ENCODE peak calls at places on chromosomes 16 and 17, in seven cellular contexts. O is transverse colon, D is HL-60, W is sigmoid colon, B is psoas muscle, C is stomach, L is PC-9. R is an unnamed sample.
A peak's percentile ranks its signal among the peaks of the same experiment; 100 is the strongest.

GRCh38 chr17:30117548-30118155 is 1.0 kb downstream of the NSRP1 start:
- DNase-seq in O (no peak), D (no peak), W (no peak), B (no peak), C (no peak), L (no peak), R (no peak)

GRCh38 chr17:48139948-48140347 is 32.4 kb downstream of the SNX11 start:
- DNase-seq in O (no peak), D (peak; percentile 75), W (no peak), B (no peak), C (no peak), L (no peak), R (no peak)

GRCh38 chr17:76402711-76403110 is 18.3 kb downstream of the SPHK1 start:
- DNase-seq in O (no peak), D (no peak), W (no peak), B (no peak), C (no peak), L (no peak), R (no peak)

GRCh38 chr16:681746-682427 is 1.7 kb downstream of the STUB1 start:
- DNase-seq in O (no peak), D (no peak), W (no peak), B (no peak), C (no peak), L (no peak), R (no peak)

GRCh38 chr17:57900991-57901743 is 51.3 kb upstream of the MRPS23 start:
- DNase-seq in O (peak; percentile 41), D (no peak), W (no peak), B (no peak), C (peak; percentile 75), L (peak; percentile 65), R (no peak)

GRCh38 chr16:57026778-57027062 is 37.4 kb downstream of the NLRC5 start:
- DNase-seq in O (no peak), D (no peak), W (no peak), B (no peak), C (no peak), L (no peak), R (no peak)

GRCh38 chr17:65888649-65889048 is 303.3 kb downstream of the CEP112 start:
- DNase-seq in O (no peak), D (no peak), W (no peak), B (no peak), C (no peak), L (no peak), R (no peak)

GRCh38 chr16:13343981-13344380 is 442.6 kb downstream of the SHISA9 start:
- DNase-seq in O (no peak), D (no peak), W (no peak), B (no peak), C (no peak), L (no peak), R (peak; percentile 47)

GRCh38 chr17:28078443-28079229 is 36.2 kb downstream of the NLK start:
- DNase-seq in O (no peak), D (no peak), W (no peak), B (no peak), C (no peak), L (no peak), R (no peak)

GRCh38 chr17:49387374-49388289 is 25.6 kb upstream of the ZNF652 start:
- DNase-seq in O (no peak), D (no peak), W (no peak), B (no peak), C (no peak), L (no peak), R (no peak)

GRCh38 chr17:75693500-75694481 is 26.7 kb downstream of the SAP30BP start:
- DNase-seq in O (peak; percentile 63), D (no peak), W (peak; percentile 96), B (peak; percentile 78), C (no peak), L (no peak), R (no peak)

GRCh38 chr16:86524029-86524428 is 13.7 kb downstream of the FOXF1 start:
- DNase-seq in O (no peak), D (no peak), W (peak; percentile 56), B (no peak), C (no peak), L (no peak), R (no peak)

GRCh38 chr16:52318259-52319008 is 228.5 kb downstream of the TOX3 start:
- DNase-seq in O (no peak), D (no peak), W (no peak), B (no peak), C (no peak), L (no peak), R (no peak)

GRCh38 chr17:5281814-5282638 is at the start of gene RABEP1:
- DNase-seq in O (peak; percentile 95), D (peak; percentile 78), W (peak; percentile 97), B (peak; percentile 95), C (peak; percentile 93), L (peak; percentile 94), R (no peak)

GRCh38 chr16:19114359-19115147 is 789 bp downstream of the ITPRIPL2 start:
- DNase-seq in O (peak; percentile 69), D (no peak), W (peak; percentile 87), B (peak; percentile 73), C (peak; percentile 61), L (peak; percentile 63), R (no peak)

GRCh38 chr16:6482861-6483530 is 849.6 kb upstream of the RBFOX1 start:
- DNase-seq in O (no peak), D (no peak), W (no peak), B (no peak), C (no peak), L (no peak), R (no peak)

GRCh38 chr16:53132406-53132805 is 77.6 kb downstream of the CHD9 start:
- DNase-seq in O (no peak), D (no peak), W (no peak), B (no peak), C (no peak), L (no peak), R (no peak)

GRCh38 chr17:2174048-2174447 is 119.1 kb downstream of the HIC1 start:
- DNase-seq in O (no peak), D (no peak), W (peak; percentile 41), B (no peak), C (no peak), L (no peak), R (no peak)

GRCh38 chr17:2171725-2172446 is 117.0 kb downstream of the HIC1 start:
- DNase-seq in O (peak; percentile 60), D (no peak), W (peak; percentile 96), B (peak; percentile 65), C (peak; percentile 74), L (no peak), R (no peak)

GRCh38 chr17:2172447-2172938 is 117.6 kb downstream of the HIC1 start:
- DNase-seq in O (no peak), D (no peak), W (peak; percentile 74), B (peak; percentile 31), C (no peak), L (no peak), R (no peak)

GRCh38 chr17:2173005-2173404 is 118.1 kb downstream of the HIC1 start:
- DNase-seq in O (no peak), D (no peak), W (peak; percentile 72), B (peak; percentile 44), C (no peak), L (no peak), R (no peak)

GRCh38 chr17:2170023-2170422 is 115.1 kb downstream of the HIC1 start:
- DNase-seq in O (peak; percentile 39), D (no peak), W (peak; percentile 35), B (no peak), C (no peak), L (peak; percentile 22), R (no peak)
- TF ChIP-seq CTCF in O (peak; percentile 11), D (no peak), W (no peak), B (no peak), C (no peak), L (peak; percentile 57), R (peak; percentile 18)

GRCh38 chr17:71022758-71023157 is 853.4 kb downstream of the KCNJ2 start:
- DNase-seq in O (no peak), D (no peak), W (no peak), B (no peak), C (no peak), L (no peak), R (no peak)
- H3K4me3 ChIP-seq in O (no peak overlapping the region), D (no peak overlapping the region), W (no peak overlapping the region), B (no peak overlapping the region), C (no peak overlapping the region), L (no peak overlapping the region), R (no peak overlapping the region)

GRCh38 chr17:73791644-73792043 is 147.4 kb upstream of the SDK2 start:
- DNase-seq in O (no peak), D (no peak), W (no peak), B (no peak), C (no peak), L (no peak), R (no peak)
- H3K27me3 ChIP-seq in O (no peaks in the 10 kb centered on the region), D (peaks cover 6% of the 10 kb centered on the region), W (no peaks in the 10 kb centered on the region), B (no peaks in the 10 kb centered on the region), C (no peaks in the 10 kb centered on the region), L (peaks cover 74% of the 10 kb centered on the region), R (no peaks in the 10 kb centered on the region)

GRCh38 chr16:71669926-71670536 is 44.0 kb downstream of the MARVELD3 start:
- DNase-seq in O (no peak), D (no peak), W (no peak), B (no peak), C (no peak), L (no peak), R (no peak)
- TF ChIP-seq CTCF in O (peak; percentile 4), D (no peak), W (no peak), B (no peak), C (no peak), L (peak; percentile 28), R (no peak)

GRCh38 chr16:88888057-88888777 is 21.8 kb upstream of the PABPN1L start:
- DNase-seq in O (no peak), D (no peak), W (no peak), B (no peak), C (no peak), L (no peak), R (no peak)
- H3K4me3 ChIP-seq in O (no peak overlapping the region), D (no peak overlapping the region), W (no peak overlapping the region), B (peak overlapping the region; percentile 22), C (no peak overlapping the region), L (no peak overlapping the region), R (no peak overlapping the region)

R was measured in kidney epithelial cell.